ENCODE peak calls at places on chromosomes 5 and 9, in five cellular contexts. C is psoas muscle, B is heart right ventricle, U is AG09309, P is choroid plexus epithelial cell. F is an unnamed sample.
A peak's percentile ranks its signal among the peaks of the same experiment; 100 is the strongest.

GRCh38 chr5:154523704-154524103 is 45.7 kb upstream of the HAND1 start:
- DNase-seq in P (no peak), C (no peak), B (peak; percentile 18), U (no peak), F (peak; percentile 66)

GRCh38 chr5:101788797-101789196 is 507.3 kb downstream of the SLCO4C1 start:
- DNase-seq in U (no peak), P (no peak), B (no peak), C (no peak), F (no peak)

GRCh38 chr5:178428341-178429155 is 161.6 kb downstream of the COL23A1 start:
- DNase-seq in U (no peak), B (peak; percentile 58), C (peak; percentile 75), P (no peak), F (peak; percentile 7)

GRCh38 chr9:87850405-87850804 is 32.3 kb upstream of the SPATA31E1 start:
- DNase-seq in C (no peak), U (peak; percentile 64), P (peak; percentile 59), B (no peak), F (peak; percentile 67)

GRCh38 chr5:177478711-177479646 is 5.5 kb upstream of the DBN1 start:
- DNase-seq in U (no peak), P (peak; percentile 56), C (peak; percentile 86), B (peak; percentile 90), F (peak; percentile 67)

GRCh38 chr5:75414241-75414640 is 77.2 kb downstream of the HMGCR start:
- DNase-seq in B (no peak), C (no peak), U (no peak), P (no peak), F (no peak)

GRCh38 chr9:21970800-21971620 is 23.2 kb downstream of the CDKN2A start:
- DNase-seq in B (no peak), P (peak; percentile 55), C (no peak), U (no peak), F (no peak)

GRCh38 chr9:124506931-124507879 is at the start of gene NR5A1:
- DNase-seq in C (no peak), B (no peak), P (no peak), U (no peak), F (no peak)

GRCh38 chr9:131733601-131734061 is 6.2 kb downstream of the RAPGEF1 start:
- DNase-seq in U (peak; percentile 87), C (peak; percentile 65), P (peak; percentile 92), B (no peak), F (peak; percentile 95)

GRCh38 chr9:131872702-131873101 is 132.8 kb upstream of the RAPGEF1 start:
- DNase-seq in C (no peak), B (no peak), P (no peak), U (no peak), F (no peak)

GRCh38 chr9:16828335-16829281 is 41.9 kb downstream of the BNC2 start:
- DNase-seq in U (no peak), B (peak; percentile 11), P (peak; percentile 54), C (peak; percentile 32), F (peak; percentile 31)

GRCh38 chr5:96226941-96227552 is 206.0 kb downstream of the PCSK1 start:
- DNase-seq in B (no peak), C (peak; percentile 46), U (peak; percentile 94), P (peak; percentile 93), F (peak; percentile 63)

GRCh38 chr5:43389679-43390329 is 22.4 kb downstream of the CCL28 start:
- DNase-seq in U (peak; percentile 83), P (peak; percentile 97), C (no peak), B (peak; percentile 50), F (peak; percentile 93)

DNA sequence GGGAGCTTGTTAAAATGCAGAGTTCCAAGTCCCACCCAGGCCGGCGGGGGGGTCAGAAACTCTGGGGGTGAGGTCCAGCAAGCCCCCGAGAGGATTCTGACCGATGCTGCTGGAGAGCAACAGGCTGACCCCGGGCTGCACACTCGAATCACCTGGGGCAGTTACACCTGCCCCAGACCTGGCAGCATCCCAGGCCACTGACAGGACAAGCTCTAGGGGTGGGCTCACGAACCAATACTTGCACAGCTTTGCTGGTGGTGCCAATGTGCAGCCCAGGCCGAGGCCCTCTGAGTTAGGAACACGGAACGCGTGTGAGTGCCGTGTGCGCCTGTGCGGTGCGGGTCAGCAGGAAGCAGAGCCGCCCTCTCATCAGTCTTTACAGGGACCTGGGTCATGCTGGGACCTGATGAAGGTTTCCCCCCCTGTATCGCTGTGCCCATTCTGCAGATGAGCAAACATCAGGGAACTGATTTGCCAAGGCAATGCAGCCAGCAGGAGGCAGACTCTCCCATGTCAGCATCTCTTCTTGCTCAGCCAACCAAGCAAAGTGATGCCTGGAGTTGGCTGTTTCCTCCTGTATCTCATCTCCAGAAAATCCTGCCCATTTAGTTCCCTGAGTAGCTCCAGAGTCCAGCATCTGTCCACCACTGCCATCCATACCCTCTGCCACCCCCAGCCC is 16.3 kb downstream of the FAM163B start:
- DNase-seq in C (no peak), P (peak; percentile 49), U (no peak), B (no peak), F (no peak)
- TF ChIP-seq CTCF in C (no peak), P (peak; percentile 71), U (no peak), B (no peak), F (no peak)

GRCh38 chr5:143472576-143472975 is 69.1 kb upstream of the NR3C1 start:
- DNase-seq in P (no peak), C (no peak), U (no peak), B (no peak), F (no peak)

GRCh38 chr5:143479394-143479793 is 75.9 kb upstream of the NR3C1 start:
- DNase-seq in C (no peak), U (no peak), P (peak; percentile 36), B (no peak), F (peak; percentile 86)

GRCh38 chr5:143480001-143480400 is 76.5 kb upstream of the NR3C1 start:
- DNase-seq in U (no peak), P (no peak), C (no peak), B (no peak), F (no peak)

GRCh38 chr5:143473481-143473880 is 70.0 kb upstream of the NR3C1 start:
- DNase-seq in C (no peak), B (no peak), P (no peak), U (no peak), F (no peak)

DNA sequence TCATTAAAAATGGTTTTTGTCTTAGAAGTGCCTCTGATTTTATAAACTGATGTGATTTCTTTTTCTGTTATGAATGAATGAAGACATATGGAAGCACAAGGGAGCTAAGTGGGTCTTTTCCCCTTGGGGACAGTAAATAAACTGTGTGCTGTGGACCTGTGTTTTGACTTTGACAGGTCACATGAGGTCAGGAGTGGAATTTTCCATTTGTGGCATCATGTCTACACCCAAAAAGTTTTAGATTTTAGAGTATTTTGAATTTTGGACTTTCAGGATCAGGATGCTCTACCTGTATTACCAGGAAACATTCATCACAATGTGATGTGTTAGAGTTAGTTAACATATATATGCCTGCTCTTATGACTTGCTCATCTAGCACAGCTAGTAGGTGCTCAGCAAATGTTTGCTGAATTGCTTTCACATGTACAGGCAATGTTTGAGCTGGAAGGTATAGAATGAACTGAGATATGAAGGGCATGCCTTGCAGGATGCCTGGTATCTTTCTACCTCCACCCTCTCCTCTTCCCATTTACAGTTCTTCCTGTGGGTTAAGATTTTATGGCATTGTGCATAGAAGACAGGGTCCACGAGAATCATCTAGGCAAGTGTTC is 73.2 kb upstream of the NR3C1 start:
- DNase-seq in U (no peak), P (no peak), B (no peak), C (no peak), F (no peak)
- H3K4me3 ChIP-seq in U (no peak overlapping the region), P (no peak overlapping the region), B (no peak overlapping the region), C (no peak overlapping the region), F (no peak overlapping the region)

GRCh38 chr5:173625261-173625660 is 8.8 kb upstream of the BOD1 start:
- DNase-seq in U (no peak), P (no peak), B (no peak), C (no peak), F (no peak)

GRCh38 chr5:173626501-173626812 is 10.0 kb upstream of the BOD1 start:
- DNase-seq in U (no peak), B (no peak), C (no peak), P (no peak), F (no peak)

GRCh38 chr5:173624276-173624675 is 7.8 kb upstream of the BOD1 start:
- DNase-seq in B (no peak), P (no peak), U (no peak), C (no peak), F (no peak)

GRCh38 chr5:173627271-173627670 is 10.8 kb upstream of the BOD1 start:
- DNase-seq in B (no peak), C (no peak), P (no peak), U (no peak), F (no peak)

DNA sequence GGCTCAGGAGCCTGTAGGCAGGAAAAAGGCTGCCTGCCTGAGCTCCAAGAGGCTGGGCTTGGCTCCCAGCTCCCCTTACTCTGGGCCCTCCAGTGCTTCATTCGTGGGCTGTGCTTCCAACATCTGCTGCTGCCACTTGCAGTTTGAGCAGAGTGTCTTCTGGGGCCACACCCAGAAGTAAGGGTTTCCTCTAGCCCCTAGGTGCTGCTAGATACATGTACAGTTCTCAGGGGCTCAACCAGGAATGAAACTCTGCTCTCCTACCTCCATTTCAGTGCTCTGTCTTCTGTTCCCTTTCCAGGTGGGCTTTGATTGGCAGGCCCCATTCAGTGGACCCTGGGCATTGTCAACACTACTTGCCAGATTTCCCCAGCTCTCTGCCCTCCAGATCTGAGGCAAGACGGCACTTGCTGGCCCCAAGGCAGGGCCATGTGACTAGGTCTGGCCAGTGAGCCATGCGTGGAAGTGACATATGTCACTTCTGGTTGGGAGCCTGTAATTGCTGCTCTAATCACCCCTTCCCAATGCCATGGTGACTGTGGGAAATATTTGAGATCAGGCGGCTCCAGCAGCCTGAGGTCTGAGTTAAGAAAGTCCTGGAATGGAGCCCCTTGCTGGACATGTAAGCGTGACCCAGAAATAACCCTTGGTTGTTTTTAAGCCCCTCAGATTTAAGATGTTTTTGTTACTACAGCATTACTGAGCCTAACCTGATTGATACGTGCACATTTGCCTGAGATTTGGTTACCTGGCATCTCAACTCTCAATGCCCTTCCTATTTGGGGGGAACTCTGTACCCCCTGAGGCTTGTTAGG is 9.4 kb upstream of the BOD1 start:
- DNase-seq in C (no peak), U (no peak), B (no peak), P (peak; percentile 49), F (no peak)
- TF ChIP-seq CTCF in C (no peak), U (peak; percentile 13), B (no peak), P (peak; percentile 54), F (peak; percentile 15)

GRCh38 chr9:129318121-129319075 is 140.3 kb upstream of the IER5L start:
- DNase-seq in B (no peak), C (no peak), P (no peak), U (no peak), F (no peak)

GRCh38 chr9:129319076-129319937 is 141.2 kb upstream of the IER5L start:
- DNase-seq in C (no peak), U (no peak), P (no peak), B (no peak), F (no peak)

GRCh38 chr9:129321511-129322021 is 143.5 kb upstream of the IER5L start:
- DNase-seq in B (no peak), C (no peak), P (no peak), U (no peak), F (no peak)

GRCh38 chr9:129320575-129321311 is 142.7 kb upstream of the IER5L start:
- DNase-seq in P (peak; percentile 95), U (peak; percentile 73), B (peak; percentile 74), C (peak; percentile 58), F (peak; percentile 48)

DNA sequence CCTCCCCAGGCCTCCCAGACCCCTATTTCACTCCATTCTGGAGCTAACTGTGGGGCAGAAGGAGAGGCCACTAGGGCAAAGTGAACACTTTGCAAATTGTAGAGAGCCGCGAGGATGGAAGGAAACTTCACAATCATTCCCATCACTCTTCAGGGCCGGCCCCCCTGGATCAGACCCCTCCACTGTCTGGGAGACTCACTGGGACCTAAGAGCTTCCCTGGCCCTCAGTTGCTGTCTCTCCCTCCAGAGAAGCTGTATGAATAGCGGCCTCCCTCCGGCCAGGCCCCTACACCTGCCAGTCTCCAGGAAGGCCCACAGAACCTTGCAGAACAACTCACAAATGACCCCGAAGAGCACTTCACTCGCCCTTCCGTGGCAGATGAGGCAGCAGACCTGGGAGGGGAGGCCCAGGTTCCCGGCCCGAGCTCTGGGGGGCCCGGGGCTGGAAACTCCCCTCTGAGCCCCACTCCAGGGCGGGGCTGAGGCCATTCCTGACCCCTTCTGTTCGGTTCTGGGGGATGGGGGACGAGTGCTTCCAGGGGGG is 141.9 kb upstream of the IER5L start:
- DNase-seq in C (no peak), P (no peak), U (no peak), B (no peak), F (no peak)
- H3K4me3 ChIP-seq in C (peak overlapping the region; percentile 68), P (no peak overlapping the region), U (peak overlapping the region; percentile 24), B (peak overlapping the region; percentile 56), F (no peak overlapping the region)

F was measured in epithelial cell of esophagus.